ENCODE peak calls at places on chromosomes 3 and 15, in five cellular contexts. P is heart right ventricle, R is heart left ventricle, U is GM23248, G is AG04450. Y is an unnamed sample.

GRCh38 chr15:92656089-92656488 is 514 bp upstream of the FAM174B start:
- DNase-seq in P (no peak), R (no peak), U (no peak), G (no peak), Y (no peak)

GRCh38 chr15:29040367-29040745 is 154.6 kb downstream of the APBA2 start:
- DNase-seq in P (no peak), R (no peak), U (no peak), G (peak; percentile 30), Y (no peak)

GRCh38 chr3:191528589-191528988 is 67.6 kb downstream of the PYDC2 start:
- DNase-seq in P (no peak), R (no peak), U (no peak), G (no peak), Y (no peak)

GRCh38 chr15:73851679-73852078 is 21.7 kb upstream of the TBC1D21 start:
- DNase-seq in P (peak; percentile 33), R (no peak), U (peak; percentile 64), G (peak; percentile 10), Y (no peak)

GRCh38 chr3:65170357-65171090 is 482.7 kb upstream of the ADAMTS9 start:
- DNase-seq in P (peak; percentile 91), R (peak; percentile 85), U (peak; percentile 83), G (peak; percentile 26), Y (no peak)

GRCh38 chr3:64399205-64399800 is 174.0 kb upstream of the PRICKLE2 start:
- DNase-seq in P (peak; percentile 64), R (no peak), U (peak; percentile 78), G (peak; percentile 18), Y (peak; percentile 9)

GRCh38 chr15:53527996-53528395 is 231.5 kb downstream of the WDR72 start:
- DNase-seq in P (no peak), R (no peak), U (no peak), G (no peak), Y (no peak)

GRCh38 chr15:27601239-27601942 is 497.7 kb downstream of the OCA2 start:
- DNase-seq in P (no peak), R (no peak), U (peak; percentile 1), G (no peak), Y (no peak)

GRCh38 chr3:172065967-172066762 is 26.8 kb downstream of the FNDC3B start:
- DNase-seq in P (no peak), R (no peak), U (peak; percentile 75), G (no peak), Y (no peak)

GRCh38 chr3:18752273-18752934 is 327.3 kb upstream of the SATB1 start:
- DNase-seq in P (no peak), R (no peak), U (no peak), G (no peak), Y (no peak)

GRCh38 chr3:128970741-128971048 is 23.2 kb downstream of the CFAP92 start:
- DNase-seq in P (no peak), R (no peak), U (peak; percentile 25), G (no peak), Y (peak; percentile 35)

GRCh38 chr3:176950743-176951142 is 246.5 kb downstream of the TBL1XR1 start:
- DNase-seq in P (no peak), R (no peak), U (peak; percentile 86), G (no peak), Y (no peak)

GRCh38 chr15:92112180-92112579 is 258.7 kb downstream of the SLCO3A1 start:
- DNase-seq in P (no peak), R (no peak), U (peak; percentile 74), G (peak; percentile 10), Y (no peak)

GRCh38 chr15:92273286-92273685 is 120.4 kb upstream of the ST8SIA2 start:
- DNase-seq in P (no peak), R (no peak), U (no peak), G (no peak), Y (no peak)

GRCh38 chr15:74845208-74845568 is 2.2 kb upstream of the ULK3 start:
- DNase-seq in P (no peak), R (no peak), U (no peak), G (no peak), Y (peak; percentile 45)

GRCh38 chr15:98946301-98947255 is 61.0 kb downstream of the PGPEP1L start:
- DNase-seq in P (peak; percentile 58), R (no peak), U (peak; percentile 52), G (no peak), Y (no peak)

GRCh38 chr15:62087671-62088360 is 21.0 kb downstream of the C2CD4A start:
- DNase-seq in P (peak; percentile 23), R (no peak), U (peak; percentile 69), G (no peak), Y (no peak)

GRCh38 chr3:126541628-126542339 is 16.9 kb downstream of the C3orf22 start:
- DNase-seq in P (no peak), R (peak; percentile 46), U (no peak), G (no peak), Y (no peak)

GRCh38 chr3:77525283-77525682 is 485.4 kb downstream of the ROBO2 start:
- DNase-seq in P (no peak), R (no peak), U (no peak), G (no peak), Y (no peak)

GRCh38 chr15:67999320-68000100 is 54.6 kb upstream of the PIAS1 start:
- DNase-seq in P (no peak), R (no peak), U (peak; percentile 14), G (no peak), Y (no peak)

GRCh38 chr15:98881526-98882517 is 125.8 kb downstream of the PGPEP1L start:
- DNase-seq in P (no peak), R (no peak), U (peak; percentile 79), G (no peak), Y (peak; percentile 72)

GRCh38 chr3:138399766-138400165 is 34.6 kb upstream of the ESYT3 start:
- DNase-seq in P (no peak), R (no peak), U (no peak), G (no peak), Y (no peak)

GRCh38 chr3:149278911-149279310 is 54.5 kb downstream of the TM4SF18 start:
- DNase-seq in P (no peak), R (no peak), U (no peak), G (no peak), Y (no peak)

GRCh38 chr3:184241141-184241446 is 7.7 kb downstream of the ALG3 start:
- DNase-seq in P (no peak), R (no peak), U (no peak), G (no peak), Y (no peak)

GRCh38 chr15:43143203-43143941 is 10.0 kb downstream of the TMEM62 start:
- DNase-seq in P (no peak), R (no peak), U (no peak), G (no peak), Y (no peak)

GRCh38 chr3:55951371-55951770 is 464.3 kb upstream of the WNT5A start:
- DNase-seq in P (no peak), R (no peak), U (no peak), G (no peak), Y (no peak)

GRCh38 chr3:18559323-18559972 is 134.3 kb upstream of the SATB1 start:
- DNase-seq in P (peak; percentile 13), R (no peak), U (peak; percentile 57), G (no peak), Y (no peak)

GRCh38 chr3:174202146-174202545 is 657.0 kb upstream of the NAALADL2 start:
- DNase-seq in P (no peak), R (no peak), U (no peak), G (no peak), Y (no peak)

GRCh38 chr3:13707456-13707855 is 158.5 kb downstream of the FBLN2 start:
- DNase-seq in P (no peak), R (no peak), U (no peak), G (no peak), Y (no peak)
- H3K27me3 ChIP-seq in P (no peaks in the 10 kb centered on the region), R (no peaks in the 10 kb centered on the region), U (no peaks in the 10 kb centered on the region), G (no peaks in the 10 kb centered on the region), Y (no peaks in the 10 kb centered on the region)

GRCh38 chr15:51879555-51879954 is 50.1 kb downstream of the TMOD3 start:
- DNase-seq in P (no peak), R (no peak), U (peak; percentile 85), G (no peak), Y (no peak)

GRCh38 chr15:51876169-51876568 is 46.7 kb downstream of the TMOD3 start:
- DNase-seq in P (no peak), R (no peak), U (no peak), G (no peak), Y (no peak)

GRCh38 chr15:51870774-51871173 is 41.3 kb downstream of the TMOD3 start:
- DNase-seq in P (no peak), R (no peak), U (no peak), G (no peak), Y (no peak)

GRCh38 chr15:51878446-51879386 is 49.3 kb downstream of the TMOD3 start:
- DNase-seq in P (no peak), R (no peak), U (peak; percentile 70), G (no peak), Y (no peak)

GRCh38 chr15:51874751-51875644 is 45.5 kb downstream of the TMOD3 start:
- DNase-seq in P (peak; percentile 40), R (no peak), U (peak; percentile 98), G (peak; percentile 91), Y (no peak)
- H3K4me3 ChIP-seq in P (no peak overlapping the region), R (no peak overlapping the region), U (peak overlapping the region; percentile 53), G (no peak overlapping the region), Y (no peak overlapping the region)

GRCh38 chr15:31216210-31216911 is 110.3 kb upstream of the KLF13 start:
- DNase-seq in P (peak; percentile 90), R (peak; percentile 96), U (peak; percentile 46), G (no peak), Y (peak; percentile 98)
- H3K27me3 ChIP-seq in P (no peaks in the 10 kb centered on the region), R (no peaks in the 10 kb centered on the region), U (no peaks in the 10 kb centered on the region), G (peaks cover 15% of the 10 kb centered on the region), Y (no peaks in the 10 kb centered on the region)

DNA sequence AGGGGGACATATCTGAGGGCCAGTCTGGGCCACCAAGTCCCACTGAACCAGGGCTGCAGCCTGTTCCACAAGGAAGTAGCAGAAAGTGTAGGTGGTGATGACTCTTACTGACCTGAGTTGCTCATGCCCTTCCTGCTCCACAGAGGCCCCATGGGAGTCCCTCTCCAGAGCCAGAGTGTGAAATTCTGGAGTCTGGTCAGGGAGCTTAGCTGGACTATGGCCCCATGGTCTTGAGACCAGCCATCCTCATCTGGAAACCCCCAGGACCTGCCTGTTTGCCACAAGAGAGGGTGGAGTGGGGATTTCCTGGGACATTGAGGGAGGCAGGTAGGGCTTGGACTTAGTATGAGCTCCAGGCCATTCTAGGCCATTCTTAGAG is 3.0 kb downstream of the SPINT1 start:
- DNase-seq in P (no peak), R (no peak), U (peak; percentile 55), G (no peak), Y (no peak)
- H3K4me3 ChIP-seq in P (no peak overlapping the region), R (no peak overlapping the region), U (no peak overlapping the region), G (no peak overlapping the region), Y (no peak overlapping the region)

GRCh38 chr15:100434038-100434437 is 92.3 kb upstream of the ADAMTS17 start:
- DNase-seq in P (no peak), R (no peak), U (no peak), G (no peak), Y (no peak)
- H3K27me3 ChIP-seq in P (no peaks in the 10 kb centered on the region), R (no peaks in the 10 kb centered on the region), U (no peaks in the 10 kb centered on the region), G (no peaks in the 10 kb centered on the region), Y (no peaks in the 10 kb centered on the region)

Y was measured in HL-60.